ENCODE peak calls at places on chromosomes 3 and 15, in four cellular contexts. Y, S, J and N are unnamed samples.

GRCh38 chr3:61667417-61668213 is 106.2 kb downstream of the PTPRG start:
- DNase-seq in Y (no peak), S (peak), J (no peak), N (no peak)

GRCh38 chr15:81001180-81002003 is 669 bp downstream of the TLNRD1 start:
- DNase-seq in J (peak), S (peak), Y (peak), N (peak)

GRCh38 chr3:41094351-41094750 is 105.0 kb upstream of the CTNNB1 start:
- DNase-seq in J (no peak), S (no peak), Y (no peak), N (no peak)

GRCh38 chr3:178703268-178703975 is 167.2 kb downstream of the KCNMB2 start:
- DNase-seq in Y (peak), J (no peak), S (no peak), N (no peak)

GRCh38 chr15:63075072-63075995 is 32.8 kb downstream of the TPM1 start:
- DNase-seq in J (no peak), Y (peak), S (no peak), N (peak)

GRCh38 chr3:24829632-24830229 is 335.1 kb upstream of the THRB start:
- DNase-seq in J (no peak), Y (no peak), S (peak), N (no peak)

GRCh38 chr3:73380735-73381532 is 243.8 kb downstream of the PDZRN3 start:
- DNase-seq in Y (no peak), S (no peak), J (no peak), N (no peak)

GRCh38 chr3:165624761-165625160 is 212.5 kb downstream of the BCHE start:
- DNase-seq in Y (peak), S (no peak), J (no peak), N (peak)

GRCh38 chr15:64046347-64047153 is at the start of gene DAPK2:
- DNase-seq in S (peak), J (peak), Y (peak), N (peak)

GRCh38 chr3:134336587-134336986 is 37.7 kb downstream of the AMOTL2 start:
- DNase-seq in J (no peak), S (no peak), Y (peak), N (no peak)

GRCh38 chr3:187051724-187052364 is 87.5 kb downstream of the RPL39L start:
- DNase-seq in S (no peak), J (no peak), Y (no peak), N (no peak)

GRCh38 chr15:99668533-99669182 is 64.6 kb downstream of the LYSMD4 start:
- DNase-seq in S (no peak), J (no peak), Y (no peak), N (peak)

GRCh38 chr3:99355465-99355864 is 282.9 kb upstream of the COL8A1 start:
- DNase-seq in S (no peak), Y (no peak), J (no peak), N (no peak)

GRCh38 chr3:128318275-128318920 is 148.3 kb downstream of the DNAJB8 start:
- DNase-seq in S (no peak), Y (no peak), J (no peak), N (no peak)

GRCh38 chr3:113035387-113035982 is 44.7 kb downstream of the GTPBP8 start:
- DNase-seq in J (no peak), S (peak), Y (peak), N (peak)

GRCh38 chr3:189307963-189308362 is 136.2 kb downstream of the TPRG1 start:
- DNase-seq in J (no peak), Y (no peak), S (no peak), N (no peak)

GRCh38 chr3:170397579-170398177 is 21.0 kb upstream of the CLDN11 start:
- DNase-seq in J (no peak), Y (no peak), S (no peak), N (no peak)
- TF ChIP-seq POLR2A in J (no peak), Y (no peak), S (no peak), N (no peak)

GRCh38 chr15:78131295-78132021 is at the start of gene CIB2:
- DNase-seq in S (peak), J (peak), Y (peak), N (peak)
- TF ChIP-seq POLR2A in S (peak), J (peak), Y (peak), N (no peak)

DNA sequence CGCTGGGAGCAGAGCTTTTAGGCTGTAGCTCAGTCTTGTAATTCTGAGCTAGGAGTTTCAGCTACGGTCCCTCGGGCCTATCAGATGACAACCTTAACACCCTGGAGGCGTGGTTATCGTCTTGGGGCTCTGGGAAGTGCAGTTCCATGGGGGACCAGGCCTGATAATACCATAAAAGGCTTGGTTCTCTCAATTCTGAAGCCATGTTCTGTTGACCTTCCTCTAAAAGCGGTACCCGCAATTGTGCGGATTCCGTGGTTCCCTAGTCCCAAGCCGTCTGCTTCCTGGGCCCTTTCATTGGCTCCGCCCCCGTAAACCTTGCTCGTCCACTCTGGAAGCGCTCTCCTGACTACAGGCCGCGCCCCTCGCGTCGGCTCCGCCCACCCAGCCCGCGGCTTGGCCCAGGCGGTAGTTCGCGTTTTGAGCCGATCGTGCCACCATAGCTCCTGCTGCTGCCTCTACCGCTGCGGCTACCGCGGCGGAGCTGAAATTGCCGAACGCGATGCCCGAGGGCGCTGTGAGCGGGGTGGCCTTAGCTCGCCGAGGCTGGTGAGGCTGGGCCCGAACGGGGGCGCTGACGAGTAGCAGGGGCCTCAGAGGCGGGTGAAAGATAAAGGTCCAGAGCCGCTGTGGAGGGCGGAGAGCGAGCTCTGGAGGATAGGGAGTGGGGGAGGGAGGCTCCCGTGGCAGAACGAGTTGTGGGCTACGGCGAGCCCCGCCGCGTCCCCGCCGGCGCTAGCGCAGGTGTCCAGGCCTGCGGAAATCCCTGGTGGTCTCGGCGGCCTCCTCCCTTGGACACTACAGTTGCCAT is at the start of gene MAPKBP1:
- DNase-seq in S (peak), J (peak), Y (peak), N (peak)
- TF ChIP-seq POLR2A in S (peak), J (peak), Y (peak), N (peak)

DNA sequence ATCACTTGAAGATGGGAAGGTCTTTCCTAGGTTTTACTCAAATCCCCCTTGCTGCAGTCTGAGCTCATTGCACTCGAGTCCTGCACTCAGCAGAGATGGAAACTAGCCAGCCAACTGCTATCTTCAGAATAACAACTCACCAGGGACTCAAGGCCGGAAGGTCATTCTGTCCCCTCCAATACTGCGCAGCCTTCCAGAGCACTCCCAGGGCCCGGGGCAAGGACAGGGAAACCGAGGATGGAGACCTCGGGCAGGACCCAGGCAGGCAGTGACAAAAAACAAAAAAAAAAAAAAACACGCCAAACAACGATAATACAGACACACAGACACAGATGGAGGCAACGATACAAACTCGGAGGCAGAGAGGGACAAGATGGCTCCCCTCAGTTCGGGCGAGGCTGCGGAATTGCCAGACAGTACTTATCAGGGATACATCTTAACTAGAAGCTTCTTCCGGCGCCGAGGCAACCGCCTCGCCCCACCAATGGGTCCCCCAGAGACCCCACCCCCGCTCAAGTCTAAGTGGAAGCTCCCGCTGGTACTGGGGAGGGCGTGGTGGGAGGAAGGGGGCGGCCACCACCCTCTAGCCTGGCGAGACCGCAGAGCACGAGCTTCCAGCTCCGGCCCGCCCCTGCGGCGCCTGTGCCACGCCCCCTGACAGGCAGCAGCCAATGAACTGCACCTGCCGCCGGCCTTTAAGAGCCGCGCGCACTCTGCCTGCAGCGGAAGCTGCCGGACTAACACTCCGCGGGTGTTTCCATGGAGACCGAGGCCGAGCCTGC is 7.0 kb upstream of the MAP1A start:
- DNase-seq in S (peak), J (peak), Y (peak), N (peak)
- TF ChIP-seq POLR2A in S (peak), J (peak), Y (peak), N (peak)

GRCh38 chr3:138348107-138348949 is at the start of gene MRAS:
- DNase-seq in Y (peak), J (peak), S (peak), N (peak)
- TF ChIP-seq POLR2A in Y (peak), J (no peak), S (no peak), N (no peak)

DNA sequence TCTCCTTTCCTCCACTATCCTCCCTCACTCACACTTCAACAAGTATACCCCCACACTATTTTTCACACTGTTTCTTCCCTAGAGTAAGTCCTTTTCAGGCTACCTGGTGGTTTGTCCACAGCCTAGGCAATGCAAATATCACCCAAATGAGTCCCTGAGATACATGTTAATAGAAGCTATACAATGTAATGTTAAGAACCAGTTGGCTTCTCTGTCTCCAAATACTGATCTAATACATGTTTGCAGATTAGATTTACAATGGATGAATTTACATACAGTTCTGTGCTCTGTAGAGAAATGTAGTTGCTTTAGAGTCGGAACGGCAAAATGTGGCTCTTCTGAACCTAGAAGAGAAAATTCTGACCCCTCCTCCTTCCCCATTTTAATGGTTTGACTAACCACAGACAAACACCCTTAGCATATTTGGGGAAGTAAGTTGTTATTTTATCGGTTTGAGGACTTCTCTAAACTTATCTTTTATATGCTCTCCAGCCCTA is 63.6 kb upstream of the MBNL1 start:
- DNase-seq in Y (no peak), J (no peak), S (no peak), N (peak)
- TF ChIP-seq POLR2A in Y (no peak), J (no peak), S (peak), N (peak)

DNA sequence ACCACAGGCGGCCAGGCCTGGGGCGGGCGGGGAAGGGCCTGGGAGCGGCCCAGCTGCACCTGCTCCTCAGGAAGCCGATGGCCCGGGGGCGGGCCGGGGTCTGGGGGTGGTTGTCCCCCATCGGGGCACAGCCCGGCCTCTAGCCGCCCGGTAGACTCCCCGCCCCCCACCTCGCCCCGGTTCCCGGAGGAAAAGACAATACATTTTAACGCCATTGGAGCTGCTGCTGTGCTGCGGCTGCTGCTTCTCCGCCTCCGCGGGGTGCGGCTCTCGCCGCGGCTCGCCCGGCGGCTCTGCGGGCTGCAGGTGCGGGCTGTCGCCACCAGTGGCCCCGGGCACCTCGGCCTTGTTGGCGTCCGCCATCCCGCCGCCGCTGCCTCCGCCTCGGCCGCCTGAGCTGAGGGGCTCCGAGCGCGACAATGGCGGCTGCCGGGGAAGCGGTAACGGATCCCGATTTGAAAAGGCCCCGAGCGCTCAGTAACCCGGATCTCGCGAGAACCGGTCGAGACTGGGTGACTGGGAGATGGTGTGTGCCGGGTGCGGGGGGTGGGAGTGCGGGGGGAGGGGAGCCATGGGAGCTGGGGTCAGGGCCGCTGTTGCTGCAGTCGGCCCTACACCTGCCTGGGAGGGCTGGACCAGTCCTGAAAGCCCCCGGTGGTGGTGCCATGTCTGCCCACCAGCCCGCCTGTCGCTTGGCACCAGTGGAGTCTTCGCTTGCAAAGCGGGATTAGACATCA is at the start of gene MYEF2:
- DNase-seq in S (peak), Y (peak), J (peak), N (peak)
- TF ChIP-seq POLR2A in S (no peak), Y (no peak), J (no peak), N (no peak)

GRCh38 chr3:101461451-101461850 is 51.6 kb downstream of the SENP7 start:
- DNase-seq in J (no peak), Y (no peak), S (no peak), N (no peak)

GRCh38 chr3:101464235-101464634 is 48.8 kb downstream of the SENP7 start:
- DNase-seq in J (no peak), S (no peak), Y (no peak), N (no peak)

DNA sequence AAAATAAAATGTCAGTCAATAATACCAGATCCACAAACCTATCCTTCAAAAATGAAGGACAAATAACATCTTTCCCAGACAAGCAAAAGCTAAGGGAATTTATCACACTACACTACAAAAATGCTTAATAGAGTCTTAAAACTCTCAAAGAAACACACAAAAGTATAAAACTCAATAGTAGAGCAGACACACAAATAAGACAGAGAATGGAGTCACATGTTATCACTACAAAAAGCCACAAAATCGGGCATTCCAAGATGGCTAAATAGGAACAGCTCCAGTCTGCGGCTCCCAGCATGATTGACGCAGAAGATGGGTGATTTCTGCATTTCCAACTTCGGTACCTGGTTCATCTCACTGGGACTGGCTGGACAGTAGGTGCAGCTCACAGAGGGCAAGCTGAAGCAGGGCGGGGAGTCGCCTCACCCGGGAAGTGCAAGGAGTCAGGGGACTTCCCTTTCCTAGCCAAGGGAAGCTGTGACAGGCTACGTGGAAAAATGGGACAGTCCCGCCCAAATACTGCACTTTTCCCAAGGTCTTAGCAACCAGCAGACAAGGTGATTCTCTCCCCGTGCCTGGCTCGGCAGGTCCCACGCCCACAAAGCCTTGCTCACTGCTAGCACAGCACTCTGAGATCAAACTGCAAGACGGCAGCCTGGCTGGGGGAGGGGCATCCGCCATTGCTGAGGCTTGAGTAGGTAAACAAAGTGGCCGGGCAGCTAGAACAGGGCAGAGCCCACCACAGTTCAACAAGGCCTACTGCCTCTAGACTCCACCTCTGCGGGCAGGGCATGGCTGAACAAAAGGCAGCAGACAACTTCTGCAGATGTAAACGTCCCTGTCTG is 46.3 kb downstream of the SENP7 start:
- DNase-seq in J (no peak), Y (peak), S (peak), N (peak)
- TF ChIP-seq POLR2A in J (no peak), Y (no peak), S (no peak), N (no peak)

GRCh38 chr3:50503504-50503903 is at the start of gene CACNA2D2:
- DNase-seq in J (peak), S (peak), Y (no peak), N (peak)
- TF ChIP-seq POLR2A in J (peak), S (no peak), Y (no peak), N (no peak)